ENCODE peak calls at places on chromosomes 13 and 19, in seven cellular contexts. M, E, J, B, I, C and D are unnamed samples.

GRCh38 chr19:8050274-8051096 is 2.1 kb upstream of the CCL25 start:
- DNase-seq in M (peak), E (peak), J (peak), B (peak), I (peak), C (peak), D (peak)

GRCh38 chr13:23960566-23961156 is 63.4 kb upstream of the C1QTNF9B start:
- DNase-seq in M (peak), E (peak), J (no peak), B (no peak), I (no peak), C (peak), D (no peak)

GRCh38 chr13:94595006-94595942 is 678 bp downstream of the TGDS start:
- DNase-seq in M (peak), E (peak), J (peak), B (no peak), I (no peak), C (peak), D (peak)

GRCh38 chr13:72204291-72204690 is 337.3 kb upstream of the DACH1 start:
- DNase-seq in M (no peak), E (no peak), J (no peak), B (no peak), I (no peak), C (no peak), D (no peak)

GRCh38 chr19:55340784-55341147 is 1.1 kb downstream of the KMT5C start:
- DNase-seq in M (peak), E (no peak), J (no peak), B (no peak), I (no peak), C (peak), D (peak)

GRCh38 chr19:13095393-13095784 is 7.3 kb downstream of the LYL1 start:
- DNase-seq in M (no peak), E (peak), J (peak), B (no peak), I (no peak), C (no peak), D (no peak)

GRCh38 chr13:112969692-112970338 is 801 bp downstream of the MCF2L start:
- DNase-seq in M (no peak), E (no peak), J (no peak), B (no peak), I (no peak), C (no peak), D (no peak)

GRCh38 chr13:50617134-50617721 is 226.3 kb downstream of the DLEU7 start:
- DNase-seq in M (no peak), E (no peak), J (no peak), B (no peak), I (no peak), C (no peak), D (no peak)

GRCh38 chr13:35500071-35500595 is 23.6 kb upstream of the MAB21L1 start:
- DNase-seq in M (no peak), E (no peak), J (no peak), B (no peak), I (no peak), C (no peak), D (no peak)

GRCh38 chr13:50129923-50130685 is 114.9 kb downstream of the KCNRG start:
- DNase-seq in M (no peak), E (no peak), J (peak), B (no peak), I (no peak), C (peak), D (peak)

GRCh38 chr13:111384441-111385181 is 64.2 kb downstream of the TEX29 start:
- DNase-seq in M (peak), E (no peak), J (no peak), B (no peak), I (no peak), C (no peak), D (peak)

GRCh38 chr13:108827637-108828036 is 198.2 kb downstream of the MYO16 start:
- DNase-seq in M (no peak), E (no peak), J (no peak), B (no peak), I (no peak), C (no peak), D (no peak)

GRCh38 chr19:35042056-35042730 is 672 bp downstream of the HPN start:
- DNase-seq in M (no peak), E (no peak), J (peak), B (no peak), I (no peak), C (no peak), D (no peak)

GRCh38 chr19:13225085-13225484 is 74.9 kb downstream of the IER2 start:
- DNase-seq in M (no peak), E (no peak), J (no peak), B (no peak), I (no peak), C (no peak), D (no peak)

GRCh38 chr13:92823059-92823458 is 403.5 kb upstream of the GPC6 start:
- DNase-seq in M (no peak), E (no peak), J (no peak), B (no peak), I (no peak), C (no peak), D (no peak)

GRCh38 chr13:64078480-64078936 is 2662.9 kb upstream of the PCDH20 start:
- DNase-seq in M (no peak), E (no peak), J (no peak), B (no peak), I (no peak), C (no peak), D (no peak)

DNA sequence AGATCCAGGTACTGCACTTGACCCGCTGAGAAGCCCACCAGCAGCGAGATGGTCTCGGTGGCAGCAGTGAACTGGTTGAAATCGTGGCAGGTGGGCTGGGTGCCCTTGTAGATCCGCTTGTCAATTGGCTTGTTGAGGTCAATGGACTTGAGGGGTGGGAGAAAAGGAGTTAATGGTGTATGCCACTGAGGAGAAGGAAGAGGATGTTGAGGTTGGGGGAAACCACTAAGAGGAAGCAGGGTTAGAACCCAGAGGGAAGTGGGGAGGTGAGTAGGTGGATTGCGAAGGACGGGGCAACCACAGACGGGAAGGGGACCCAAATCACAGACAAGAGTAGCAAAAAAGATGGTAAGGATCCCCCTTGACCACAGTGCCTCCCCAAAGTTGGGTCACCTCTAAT is 1.7 kb downstream of the DMWD start:
- DNase-seq in M (peak), E (peak), J (peak), B (no peak), I (peak), C (no peak), D (no peak)
- H3K27ac ChIP-seq in M (no peak), E (no peak), J (no peak), B (no peak), I (no peak), C (no peak), D (no peak)

DNA sequence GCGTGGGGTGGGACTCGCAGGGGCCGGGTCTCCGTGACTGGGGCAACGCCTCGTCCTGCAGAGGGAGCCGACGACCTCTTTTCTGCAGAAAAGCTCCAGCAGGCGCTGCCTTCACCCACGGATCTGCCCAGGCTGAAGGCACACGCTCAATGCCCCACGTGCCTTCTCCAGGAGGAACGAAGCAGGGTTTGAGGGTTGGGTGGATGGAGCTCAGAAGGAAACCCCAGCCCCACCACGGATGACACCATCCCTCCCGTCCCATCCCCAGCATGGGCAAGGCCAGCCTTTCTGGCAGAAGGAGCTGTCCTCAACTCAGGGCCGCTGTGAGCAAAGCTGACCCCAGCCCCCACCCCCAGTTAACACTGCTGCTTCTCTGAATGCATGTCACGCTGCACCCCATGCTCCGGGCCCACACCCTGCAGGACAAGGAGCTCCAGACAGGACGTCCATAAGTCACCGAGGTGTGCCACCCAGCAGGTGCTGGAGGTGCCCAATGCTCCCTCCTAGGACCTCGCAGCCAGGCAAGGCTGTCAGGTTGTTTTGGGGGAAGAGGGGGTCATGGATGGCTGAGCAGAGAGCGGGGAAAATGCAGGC is 7.4 kb downstream of the C19orf25 start:
- DNase-seq in M (peak), E (peak), J (no peak), B (no peak), I (no peak), C (no peak), D (no peak)
- H3K4me3 ChIP-seq in M (no peak), E (no peak), J (no peak), B (peak), I (peak), C (no peak), D (peak)

GRCh38 chr19:3135961-3136683 is at the start of gene GNA15:
- DNase-seq in M (peak), E (peak), J (peak), B (no peak), I (peak), C (no peak), D (peak)
- H3K27ac ChIP-seq in M (peak), E (peak), J (peak), B (no peak), I (peak), C (no peak), D (no peak)

GRCh38 chr13:45055198-45055901 is 65.0 kb upstream of the GTF2F2 start:
- DNase-seq in M (no peak), E (no peak), J (no peak), B (no peak), I (no peak), C (no peak), D (no peak)
- H3K4me3 ChIP-seq in M (no peak), E (no peak), J (no peak), B (no peak), I (no peak), C (no peak), D (no peak)